ENCODE peak calls at places on chromosomes 11 and 22, in eight cellular contexts. Z, S, D, B, Y, I, Q and L are unnamed samples.

GRCh38 chr11:72726266-72727220 is 25.7 kb downstream of the ARAP1 start:
- DNase-seq in Z (no peak), S (no peak), D (no peak), B (no peak), Y (no peak), I (no peak), Q (no peak), L (no peak)

GRCh38 chr11:77250881-77251640 is 50.4 kb downstream of the GDPD4 start:
- DNase-seq in Z (no peak), S (peak), D (no peak), B (no peak), Y (peak), I (no peak), Q (no peak), L (no peak)

GRCh38 chr11:68383976-68384501 is 71.6 kb downstream of the LRP5 start:
- DNase-seq in Z (peak), S (peak), D (peak), B (peak), Y (peak), I (no peak), Q (peak), L (peak)

GRCh38 chr11:44083433-44083832 is 12.0 kb upstream of the EXT2 start:
- DNase-seq in Z (no peak), S (no peak), D (no peak), B (no peak), Y (no peak), I (no peak), Q (no peak), L (no peak)

GRCh38 chr11:35223429-35223828 is 84.5 kb downstream of the CD44 start:
- DNase-seq in Z (no peak), S (no peak), D (peak), B (no peak), Y (peak), I (no peak), Q (no peak), L (no peak)

GRCh38 chr11:86815726-86816125 is 15.4 kb downstream of the PRSS23 start:
- DNase-seq in Z (no peak), S (no peak), D (no peak), B (no peak), Y (no peak), I (no peak), Q (no peak), L (no peak)

GRCh38 chr11:45646275-45646970 is 19.0 kb downstream of the CHST1 start:
- DNase-seq in Z (no peak), S (peak), D (peak), B (no peak), Y (peak), I (no peak), Q (peak), L (no peak)

GRCh38 chr22:33883561-33883960 is 36.7 kb downstream of the LARGE1 start:
- DNase-seq in Z (no peak), S (no peak), D (no peak), B (no peak), Y (no peak), I (no peak), Q (peak), L (no peak)

GRCh38 chr11:10612217-10612862 is 43.9 kb upstream of the LYVE1 start:
- DNase-seq in Z (no peak), S (no peak), D (no peak), B (peak), Y (no peak), I (no peak), Q (no peak), L (no peak)

GRCh38 chr11:121572581-121573059 is 119.9 kb upstream of the SORL1-AS1 start:
- DNase-seq in Z (no peak), S (no peak), D (no peak), B (no peak), Y (no peak), I (no peak), Q (no peak), L (no peak)